ENCODE peak calls at places on chromosomes 7 and 10, in four cellular contexts. J, F, N and L are unnamed samples.

GRCh38 chr10:12975266-12975665 is 26.2 kb downstream of the CCDC3 start:
- DNase-seq in J (peak), F (no peak), N (no peak), L (no peak)

GRCh38 chr10:72259491-72260214 is 14.1 kb upstream of the DDIT4 start:
- DNase-seq in N (no peak), F (no peak), J (no peak), L (peak)

GRCh38 chr10:58873161-58873560 is 303.3 kb upstream of the PHYHIPL start:
- DNase-seq in F (no peak), N (no peak), J (no peak), L (no peak)

GRCh38 chr7:91265693-91266066 is 1.4 kb downstream of the FZD1 start:
- DNase-seq in N (peak), J (no peak), F (no peak), L (peak)

GRCh38 chr10:78319371-78319770 is 285.7 kb downstream of the RPS24 start:
- DNase-seq in N (peak), J (no peak), F (no peak), L (no peak)

GRCh38 chr10:5447611-5448071 is 35.3 kb downstream of the NET1 start:
- DNase-seq in J (no peak), F (no peak), N (no peak), L (peak)

GRCh38 chr7:3371601-3372000 is 70.5 kb downstream of the SDK1 start:
- DNase-seq in J (no peak), F (no peak), N (no peak), L (no peak)

GRCh38 chr10:132701099-132701845 is 84.7 kb downstream of the NKX6-2 start:
- DNase-seq in J (no peak), N (no peak), F (no peak), L (no peak)

GRCh38 chr10:73641272-73642060 is at the start of gene MYOZ1:
- DNase-seq in N (no peak), F (no peak), J (peak), L (no peak)

GRCh38 chr7:142476077-142476476 is 218.2 kb upstream of the PRSS58 start:
- DNase-seq in J (no peak), N (no peak), F (no peak), L (no peak)

GRCh38 chr10:35223016-35223415 is 96.4 kb downstream of the CREM start:
- DNase-seq in F (no peak), J (peak), N (no peak), L (no peak)

GRCh38 chr10:93746844-93747284 is 10.9 kb upstream of the LGI1 start:
- DNase-seq in J (peak), N (no peak), F (no peak), L (peak)

GRCh38 chr10:132626761-132627735 is 89.5 kb downstream of the INPP5A start:
- DNase-seq in N (no peak), F (no peak), J (no peak), L (no peak)

GRCh38 chr10:55822096-55822495 is 539.0 kb downstream of the ZWINT start:
- DNase-seq in J (no peak), N (no peak), F (no peak), L (no peak)

GRCh38 chr7:46654546-46655443 is 733.7 kb upstream of the IGFBP3 start:
- DNase-seq in N (no peak), J (peak), F (no peak), L (peak)

GRCh38 chr7:139328375-139328774 is 12.8 kb upstream of the FMC1 start:
- DNase-seq in F (no peak), J (peak), N (no peak), L (peak)

GRCh38 chr10:132925071-132925561 is 17.3 kb downstream of the CFAP46 start:
- DNase-seq in F (no peak), J (no peak), N (no peak), L (no peak)

GRCh38 chr7:98434087-98434486 is 33.2 kb upstream of the BAIAP2L1 start:
- DNase-seq in J (no peak), N (no peak), F (no peak), L (no peak)

GRCh38 chr10:124647421-124648130 is 96.6 kb downstream of the FAM53B start:
- DNase-seq in N (peak), J (peak), F (peak), L (peak)

GRCh38 chr7:79461660-79462059 is 8.2 kb upstream of the MAGI2 start:
- DNase-seq in N (no peak), F (no peak), J (peak), L (peak)

GRCh38 chr7:98956469-98956868 is 78.1 kb downstream of the TRRAP start:
- DNase-seq in J (no peak), N (peak), F (no peak), L (no peak)

GRCh38 chr7:68785036-68785435 is 813.2 kb upstream of the AUTS2 start:
- DNase-seq in F (no peak), J (no peak), N (no peak), L (no peak)

GRCh38 chr10:110865804-110866482 is 5.8 kb upstream of the PDCD4 start:
- DNase-seq in N (no peak), J (no peak), F (no peak), L (peak)

GRCh38 chr10:4459531-4459930 is 366.5 kb upstream of the AKR1E2 start:
- DNase-seq in J (no peak), N (no peak), F (no peak), L (no peak)

GRCh38 chr10:34526758-34527730 is 288.1 kb downstream of the PARD3 start:
- DNase-seq in N (no peak), F (no peak), J (peak), L (peak)

GRCh38 chr10:59177031-59177861 is 803 bp downstream of the PHYHIPL start:
- DNase-seq in F (no peak), J (peak), N (peak), L (peak)

GRCh38 chr10:88896336-88897018 is 16.4 kb downstream of the STAMBPL1 start:
- DNase-seq in F (no peak), N (no peak), J (no peak), L (no peak)

GRCh38 chr10:5625992-5626777 is 40.2 kb downstream of the ASB13 start:
- DNase-seq in F (no peak), J (no peak), N (no peak), L (no peak)

DNA sequence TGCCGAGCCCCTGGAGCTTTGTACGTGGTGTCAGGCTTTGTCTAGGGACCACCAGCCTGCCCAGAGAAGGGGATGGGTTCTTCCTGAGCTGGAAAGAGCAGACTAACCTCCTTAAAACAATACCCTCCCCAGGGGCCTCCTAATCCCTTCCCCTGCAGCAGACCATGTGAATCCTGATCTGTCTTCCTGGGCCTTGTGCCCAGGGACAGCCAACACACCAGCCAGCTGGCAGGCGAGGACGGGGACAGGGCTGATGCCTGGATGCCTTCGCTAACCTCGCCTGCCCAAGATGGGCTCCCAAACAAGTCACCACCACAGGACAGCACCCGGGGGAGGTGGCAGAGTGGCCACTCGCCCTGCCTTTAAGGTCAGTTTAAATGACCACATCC is 17.6 kb downstream of the PODXL start:
- DNase-seq in N (peak), J (peak), F (no peak), L (no peak)
- H3K4me3 ChIP-seq in N (no peak), J (no peak), F (no peak), L (no peak)

GRCh38 chr10:109835257-109835656 is 88.1 kb downstream of the XPNPEP1 start:
- DNase-seq in J (no peak), N (no peak), F (no peak), L (no peak)

GRCh38 chr10:109837384-109837783 is 85.9 kb downstream of the XPNPEP1 start:
- DNase-seq in J (peak), N (no peak), F (no peak), L (no peak)

DNA sequence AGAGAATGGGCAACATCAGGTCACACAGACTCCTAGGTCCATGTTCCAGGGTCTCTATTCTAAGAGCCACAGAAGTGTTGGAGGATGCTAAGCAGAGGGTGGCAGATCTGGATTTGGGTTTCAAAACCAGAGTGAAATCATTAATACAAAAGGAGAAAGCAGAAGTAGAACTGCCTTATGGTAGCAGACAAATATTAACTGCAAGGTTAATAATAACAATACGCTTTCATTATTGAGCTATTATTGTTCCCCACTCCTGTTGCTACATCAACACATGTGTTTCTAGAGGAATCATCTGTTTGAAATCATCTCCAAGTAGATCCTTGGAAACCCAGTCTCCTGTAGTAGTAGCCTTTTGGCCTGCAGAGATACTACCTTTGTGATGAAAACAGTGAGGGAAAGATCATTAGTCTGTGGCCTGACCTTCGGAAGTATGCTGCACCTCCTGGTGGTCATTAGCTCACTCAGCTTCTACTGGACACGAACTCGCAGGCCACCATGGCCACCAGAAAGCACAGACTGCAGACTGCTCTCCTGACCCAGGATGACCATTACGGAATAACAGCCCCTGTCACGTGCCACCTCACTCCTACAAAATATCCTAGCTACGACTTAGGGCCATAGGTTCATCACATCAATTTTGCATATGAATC is 84.6 kb downstream of the XPNPEP1 start:
- DNase-seq in F (no peak), N (no peak), J (peak), L (no peak)
- TF ChIP-seq CTCF in F (no peak), N (no peak), J (no peak), L (no peak)

GRCh38 chr7:27607210-27607606 is 55.5 kb downstream of the HIBADH start:
- DNase-seq in J (no peak), N (no peak), F (no peak), L (no peak)

GRCh38 chr7:27605689-27606269 is 56.9 kb downstream of the HIBADH start:
- DNase-seq in N (no peak), F (no peak), J (peak), L (peak)

GRCh38 chr7:27605283-27605682 is 57.4 kb downstream of the HIBADH start:
- DNase-seq in F (no peak), J (no peak), N (no peak), L (no peak)

GRCh38 chr7:27608776-27609495 is 53.7 kb downstream of the HIBADH start:
- DNase-seq in N (no peak), J (no peak), F (no peak), L (peak)

GRCh38 chr7:27606270-27607209 is 56.1 kb downstream of the HIBADH start:
- DNase-seq in N (no peak), F (no peak), J (peak), L (peak)
- H3K4me3 ChIP-seq in N (no peak), F (no peak), J (peak), L (no peak)

GRCh38 chr7:158355456-158356065 is 232.1 kb downstream of the PTPRN2 start:
- DNase-seq in F (no peak), J (peak), N (no peak), L (no peak)
- TF ChIP-seq CTCF in F (no peak), J (peak), N (no peak), L (no peak)